ENCODE peak calls at places on chromosomes 4 and X, in nine cellular contexts. A is NCI-H1105; I is iPS-NIHi11; R is stimulated activated naive CD4-positive, alpha-beta T cell; M is activated CD4-positive, alpha-beta T cell treated with anti-CD3 and anti-CD28 coated beads for 4 hours; D is H9; W is NCI-H2171 treated with DMSO at 0.1 percent for 48 hours; K is HS-5; L is GM23248. C is an unnamed sample.

GRCh38 chrX:71618303-71618721 is at the start of gene CXCR3:
- DNase-seq in A (no peak), I (no peak), R (no peak), M (peak; percentile 67), D (no peak), W (no peak), K (no peak), L (no peak), C (no peak)

GRCh38 chrX:118197730-118198129 is 81.1 kb upstream of the KLHL13 start:
- DNase-seq in A (no peak), I (no peak), R (no peak), M (no peak), D (no peak), W (no peak), K (no peak), L (no peak), C (no peak)

GRCh38 chr4:887034-887763 is 44.9 kb downstream of the GAK start:
- DNase-seq in A (no peak), I (no peak), R (no peak), M (no peak), D (no peak), W (no peak), K (no peak), L (no peak), C (no peak)

GRCh38 chr4:76489799-76490176 is 54.8 kb downstream of the SHROOM3 start:
- DNase-seq in A (no peak), I (no peak), R (no peak), M (no peak), D (no peak), W (no peak), K (no peak), L (no peak), C (no peak)

GRCh38 chr4:180999217-180999616 is 1244.0 kb upstream of the TENM3 start:
- DNase-seq in A (peak; percentile 61), I (no peak), R (no peak), M (no peak), D (no peak), W (peak; percentile 0), K (no peak), L (no peak), C (no peak)

GRCh38 chr4:73432169-73433000 is 3.6 kb upstream of the AFP start:
- DNase-seq in A (no peak), I (no peak), R (no peak), M (no peak), D (no peak), W (no peak), K (no peak), L (no peak), C (no peak)

GRCh38 chr4:89829470-89830138 is 7.4 kb downstream of the SNCA start:
- DNase-seq in A (no peak), I (no peak), R (peak; percentile 1), M (no peak), D (no peak), W (no peak), K (no peak), L (no peak), C (peak; percentile 80)

GRCh38 chrX:10529344-10529743 is 91.0 kb downstream of the MID1 start:
- DNase-seq in A (no peak), I (no peak), R (no peak), M (no peak), D (no peak), W (no peak), K (peak; percentile 45), L (peak; percentile 65), C (peak; percentile 29)

GRCh38 chr4:143424276-143424675 is 87.6 kb downstream of the GAB1 start:
- DNase-seq in A (no peak), I (no peak), R (no peak), M (no peak), D (no peak), W (no peak), K (no peak), L (peak; percentile 32), C (no peak)

GRCh38 chr4:67343162-67343561 is 202.1 kb downstream of the CENPC start:
- DNase-seq in A (no peak), I (no peak), R (no peak), M (no peak), D (no peak), W (no peak), K (no peak), L (no peak), C (no peak)